ENCODE peak calls at places on chromosomes 4 and X, in four cellular contexts. K is tibial nerve, T is HepG2, Q is ovary. P is an unnamed sample.

GRCh38 chr4:20408596-20408995 is 156.9 kb downstream of the SLIT2 start:
- DNase-seq in K (no peak), T (no peak), Q (no peak), P (no peak)

GRCh38 chrX:72120798-72121197 is 10.9 kb downstream of the RTL5 start:
- DNase-seq in K (no peak), T (no peak), Q (no peak), P (no peak)

GRCh38 chr4:9800878-9801277 is 19.4 kb downstream of the DRD5 start:
- DNase-seq in K (no peak), T (no peak), Q (no peak), P (no peak)

GRCh38 chrX:7120578-7121219 is 26.8 kb upstream of the STS start:
- DNase-seq in K (no peak), T (peak), Q (no peak), P (no peak)

GRCh38 chrX:65866146-65866545 is 173.7 kb downstream of the VSIG4 start:
- DNase-seq in K (no peak), T (no peak), Q (no peak), P (no peak)

GRCh38 chr4:25367004-25367621 is 9.9 kb upstream of the ANAPC4 start:
- DNase-seq in K (no peak), T (no peak), Q (no peak), P (no peak)

GRCh38 chr4:124884316-124884715 is 171.8 kb upstream of the ANKRD50 start:
- DNase-seq in K (no peak), T (no peak), Q (no peak), P (no peak)

GRCh38 chr4:79025170-79025569 is 85.9 kb upstream of the PAQR3 start:
- DNase-seq in K (no peak), T (peak), Q (no peak), P (no peak)

GRCh38 chr4:76589402-76589801 is 154.4 kb downstream of the SHROOM3 start:
- DNase-seq in K (no peak), T (no peak), Q (no peak), P (no peak)

GRCh38 chr4:15738877-15739276 is 36.0 kb downstream of the BST1 start:
- DNase-seq in K (no peak), T (no peak), Q (no peak), P (no peak)

GRCh38 chrX:7164174-7164573 is 16.2 kb upstream of the PUDP start:
- DNase-seq in K (no peak), T (no peak), Q (no peak), P (no peak)

GRCh38 chr4:16233569-16234177 is 7.4 kb upstream of the TAPT1 start:
- DNase-seq in K (no peak), T (no peak), Q (no peak), P (no peak)

GRCh38 chr4:143625632-143626031 is 74.8 kb downstream of the FREM3 start:
- DNase-seq in K (peak), T (no peak), Q (no peak), P (no peak)

GRCh38 chr4:81600511-81601269 is 129.0 kb upstream of the RASGEF1B start:
- DNase-seq in K (no peak), T (no peak), Q (peak), P (no peak)

GRCh38 chr4:121219222-121219621 is 55.1 kb upstream of the TNIP3 start:
- DNase-seq in K (no peak), T (no peak), Q (no peak), P (no peak)

GRCh38 chrX:9897761-9898161 is 69.4 kb upstream of the CLDN34 start:
- DNase-seq in K (peak), T (no peak), Q (no peak), P (no peak)

GRCh38 chrX:40108959-40109287 is 11.2 kb upstream of the BCOR start:
- DNase-seq in K (peak), T (no peak), Q (peak), P (no peak)

GRCh38 chrX:345020-345925 is 26.7 kb upstream of the GTPBP6 start:
- DNase-seq in K (no peak), T (no peak), Q (no peak), P (no peak)

GRCh38 chr4:10722957-10723356 is 38.4 kb upstream of the CLNK start:
- DNase-seq in K (no peak), T (no peak), Q (no peak), P (no peak)

GRCh38 chr4:180057891-180058643 is 2185.1 kb upstream of the TENM3 start:
- DNase-seq in K (no peak), T (no peak), Q (no peak), P (no peak)

GRCh38 chr4:142960134-142960533 is 114.0 kb upstream of the INPP4B start:
- DNase-seq in K (no peak), T (no peak), Q (no peak), P (no peak)

GRCh38 chr4:6369511-6369910 is 99.9 kb downstream of the WFS1 start:
- DNase-seq in K (no peak), T (no peak), Q (no peak), P (no peak)

GRCh38 chr4:167100120-167100519 is 134.2 kb downstream of the SPOCK3 start:
- DNase-seq in K (no peak), T (peak), Q (no peak), P (no peak)

GRCh38 chr4:82428526-82428968 is 1.7 kb downstream of the HNRNPDL start:
- DNase-seq in K (no peak), T (no peak), Q (no peak), P (no peak)

GRCh38 chr4:71296945-71297344 is 41.9 kb upstream of the SLC4A4 start:
- DNase-seq in K (no peak), T (no peak), Q (no peak), P (no peak)

GRCh38 chr4:138310498-138310897 is 68.3 kb upstream of the SLC7A11 start:
- DNase-seq in K (no peak), T (no peak), Q (no peak), P (no peak)

GRCh38 chrX:9315086-9315485 is 149.8 kb upstream of the TBL1X start:
- DNase-seq in K (no peak), T (no peak), Q (no peak), P (no peak)

GRCh38 chr4:108345862-108346530 is 177.3 kb upstream of the LEF1 start:
- DNase-seq in K (no peak), T (no peak), Q (no peak), P (no peak)

GRCh38 chr4:48785302-48785701 is 5.2 kb upstream of the FRYL start:
- DNase-seq in K (no peak), T (no peak), Q (no peak), P (no peak)

GRCh38 chr4:184616633-184617471 is 32.4 kb downstream of the CASP3 start:
- DNase-seq in K (no peak), T (no peak), Q (no peak), P (no peak)

GRCh38 chrX:64894454-64895038 is 81.7 kb downstream of the ZC4H2 start:
- DNase-seq in K (no peak), T (peak), Q (no peak), P (no peak)

GRCh38 chrX:3584415-3584996 is 128.9 kb downstream of the PRKX start:
- DNase-seq in K (no peak), T (no peak), Q (no peak), P (no peak)

GRCh38 chr4:3719191-3719590 is 47.0 kb upstream of the ADRA2C start:
- DNase-seq in K (no peak), T (no peak), Q (no peak), P (no peak)

GRCh38 chr4:61320154-61320553 is 120.0 kb downstream of the ADGRL3 start:
- DNase-seq in K (no peak), T (no peak), Q (no peak), P (no peak)

GRCh38 chr4:112086036-112086434 is 59.2 kb upstream of the FAM241A start:
- DNase-seq in K (no peak), T (no peak), Q (no peak), P (no peak)
- TF ChIP-seq POLR2A in K (no peak), T (no peak), Q (no peak), P (no peak)

DNA sequence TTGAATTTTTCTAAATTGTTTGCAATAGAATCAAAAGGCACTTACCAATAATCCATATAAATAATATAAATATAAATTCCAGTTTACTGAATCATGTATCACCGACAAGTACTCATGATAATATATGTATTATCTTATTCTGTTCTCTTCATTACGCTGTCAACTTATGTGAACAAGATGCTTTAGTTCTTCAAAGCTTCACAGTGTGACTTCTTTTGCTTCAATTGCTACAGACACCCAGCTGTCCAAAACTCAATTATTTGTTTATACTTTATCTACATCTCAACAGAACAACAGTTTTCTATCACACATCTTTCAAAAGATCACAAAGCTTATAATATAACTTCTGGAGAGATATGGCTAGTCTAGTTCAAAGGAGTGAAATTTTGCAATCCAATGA is 1499.9 kb upstream of the PCDH10 start:
- DNase-seq in K (no peak), T (no peak), Q (no peak), P (no peak)
- TF ChIP-seq EP300 in K (no peak), T (no peak), Q (no peak), P (no peak)

GRCh38 chr4:56654238-56654632 is 26.9 kb downstream of the HOPX start:
- DNase-seq in K (no peak), T (no peak), Q (no peak), P (no peak)

GRCh38 chr4:56656346-56656643 is 24.8 kb downstream of the HOPX start:
- DNase-seq in K (no peak), T (no peak), Q (no peak), P (no peak)

GRCh38 chr4:56655627-56656345 is 25.3 kb downstream of the HOPX start:
- DNase-seq in K (no peak), T (no peak), Q (no peak), P (no peak)

GRCh38 chr4:56653461-56654237 is 27.4 kb downstream of the HOPX start:
- DNase-seq in K (no peak), T (no peak), Q (no peak), P (no peak)

GRCh38 chr4:56655209-56655626 is 25.9 kb downstream of the HOPX start:
- DNase-seq in K (no peak), T (no peak), Q (no peak), P (no peak)
- H3K27ac ChIP-seq in K (no peak), T (no peak), Q (no peak), P (peak)

GRCh38 chr4:163489929-163490328 is 4.6 kb upstream of the TMA16 start:
- DNase-seq in K (no peak), T (no peak), Q (no peak), P (no peak)

GRCh38 chr4:163492951-163493504 is 1.5 kb upstream of the TMA16 start:
- DNase-seq in K (no peak), T (no peak), Q (no peak), P (no peak)

GRCh38 chr4:163495900-163496299 is 1.4 kb downstream of the TMA16 start:
- DNase-seq in K (no peak), T (no peak), Q (no peak), P (no peak)

GRCh38 chr4:163493643-163494359 is 689 bp upstream of the TMA16 start:
- DNase-seq in K (peak), T (no peak), Q (no peak), P (no peak)

DNA sequence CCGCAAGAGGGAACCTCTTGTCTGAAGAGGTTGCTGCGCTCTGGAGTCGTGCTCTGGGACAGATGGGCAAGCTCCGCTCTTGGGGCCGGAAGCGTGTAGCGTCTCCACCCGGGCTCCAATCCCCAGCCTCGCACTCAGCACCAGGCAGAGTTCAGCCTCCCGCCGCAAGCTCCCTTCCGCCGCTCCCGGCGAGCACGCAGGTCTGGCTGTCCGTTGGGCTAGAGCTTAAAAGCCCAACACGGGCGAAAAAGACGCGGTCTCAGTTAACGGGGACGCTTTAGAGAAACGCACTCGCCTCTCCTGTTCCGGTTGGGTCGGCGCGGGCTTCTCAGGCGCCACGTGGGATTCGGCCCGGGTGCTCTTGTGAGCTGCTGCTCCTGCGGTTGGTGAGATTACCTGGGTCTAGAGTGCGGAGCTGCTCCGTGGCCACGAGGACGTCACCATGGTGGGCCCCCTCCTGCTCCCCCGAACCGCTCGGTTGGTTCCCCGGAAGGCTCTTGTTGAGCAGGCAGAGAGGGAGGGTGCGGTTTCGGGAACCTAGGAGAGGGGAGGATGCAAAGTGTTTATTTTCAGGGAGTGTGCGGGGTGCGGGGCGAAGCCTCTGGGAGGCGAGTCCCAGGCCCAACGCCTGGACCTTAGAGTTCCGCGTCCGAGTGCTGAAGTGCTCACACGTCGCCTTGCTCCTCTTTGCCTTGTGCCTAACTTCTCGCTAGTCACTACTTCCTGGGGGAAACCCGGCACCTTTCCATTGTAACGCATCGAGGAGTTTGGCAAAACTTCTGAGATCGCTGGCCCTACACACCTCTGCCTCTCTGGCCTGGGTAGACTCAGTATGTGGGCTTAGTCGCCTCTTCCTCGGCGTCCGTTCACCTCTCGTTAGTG is at the start of gene TMA16:
- DNase-seq in K (peak), T (peak), Q (peak), P (peak)
- TF ChIP-seq POLR2A in K (peak), T (peak), Q (peak), P (no peak)

GRCh38 chr4:57095956-57096355 is 14.2 kb downstream of the IGFBP7 start:
- DNase-seq in K (no peak), T (no peak), Q (no peak), P (no peak)
- TF ChIP-seq EP300 in K (no peak), T (no peak), Q (no peak), P (no peak)

DNA sequence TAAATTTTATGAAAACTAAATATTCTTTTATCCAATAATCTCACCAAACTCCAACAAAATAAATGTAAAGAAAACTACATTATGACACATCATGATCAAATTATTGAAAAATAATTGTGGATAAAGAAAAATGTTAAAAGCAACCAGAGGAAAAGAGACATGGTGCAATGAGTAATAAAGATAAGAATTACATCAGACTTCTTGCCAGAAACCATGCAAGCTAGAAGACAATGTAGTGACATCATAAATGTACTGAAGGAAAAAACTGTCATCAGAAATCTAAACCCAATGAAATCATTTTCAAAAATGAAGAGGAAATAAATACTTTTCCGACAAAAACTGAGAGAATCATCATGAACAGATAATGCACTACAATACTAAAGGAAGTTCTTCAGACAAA is 135.9 kb upstream of the EOLA2 start:
- DNase-seq in K (no peak), T (no peak), Q (no peak), P (no peak)
- H3K27ac ChIP-seq in K (no peak), T (no peak), Q (no peak), P (no peak)

GRCh38 chr4:2412534-2412884 is 5.9 kb downstream of the ZFYVE28 start:
- DNase-seq in K (no peak), T (no peak), Q (no peak), P (no peak)
- TF ChIP-seq POLR2A in K (no peak), T (no peak), Q (no peak), P (no peak)

DNA sequence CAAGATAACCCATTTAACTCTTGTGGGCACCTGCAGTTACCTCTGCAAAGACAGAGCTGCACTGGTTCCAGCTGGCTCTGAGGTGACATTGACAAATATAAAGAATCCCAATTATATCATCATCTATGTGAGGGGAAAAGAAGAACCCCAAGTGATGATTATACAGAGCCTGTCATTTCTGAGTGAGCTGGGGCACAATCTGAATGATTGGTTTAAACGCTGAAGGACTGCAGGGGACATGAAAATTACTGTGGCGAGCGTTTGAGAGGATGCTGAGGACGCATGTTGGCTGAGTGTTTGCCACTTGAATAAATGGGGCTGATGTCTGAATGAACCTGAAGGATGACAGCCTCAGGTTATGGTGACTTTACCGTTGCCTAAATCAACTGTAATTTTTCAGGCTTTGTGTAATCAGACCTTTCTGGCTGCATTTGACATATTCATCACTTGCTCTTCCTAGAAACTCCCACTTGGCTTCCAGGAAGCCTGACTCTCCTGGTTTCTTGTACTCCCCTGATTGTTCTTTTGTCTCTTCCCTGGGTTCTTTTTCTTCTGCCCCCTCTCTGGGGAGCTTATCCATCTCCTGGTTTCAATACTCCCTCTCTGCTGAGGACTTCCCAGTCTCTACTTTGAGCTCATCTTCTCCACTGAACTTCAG is 4.1 kb upstream of the HSD17B10 start:
- DNase-seq in K (no peak), T (no peak), Q (no peak), P (no peak)
- TF ChIP-seq EP300 in K (no peak), T (no peak), Q (no peak), P (no peak)